ENCODE peak calls at places on chromosomes 3 and 15, in four cellular contexts. B, G, U and J are unnamed samples.

GRCh38 chr3:194134231-194134756 is 1.7 kb upstream of the HES1 start:
- DNase-seq in B (peak), G (no peak), U (no peak), J (no peak)

GRCh38 chr3:13483988-13484695 is 4.0 kb downstream of the HDAC11 start:
- DNase-seq in B (no peak), G (no peak), U (no peak), J (no peak)

GRCh38 chr3:130759692-130760338 is 13.2 kb upstream of the PIK3R4 start:
- DNase-seq in B (peak), G (peak), U (no peak), J (peak)

GRCh38 chr3:43693594-43693993 is 2.9 kb downstream of the ABHD5 start:
- DNase-seq in B (peak), G (no peak), U (no peak), J (no peak)

GRCh38 chr3:52895416-52895815 is 1.9 kb downstream of the STIMATE start:
- DNase-seq in B (no peak), G (no peak), U (no peak), J (no peak)

GRCh38 chr3:37668831-37669610 is 192.7 kb upstream of the CTDSPL start:
- DNase-seq in B (no peak), G (no peak), U (no peak), J (no peak)

GRCh38 chr15:73715417-73715816 is 31.2 kb downstream of the CD276 start:
- DNase-seq in B (no peak), G (no peak), U (no peak), J (no peak)

GRCh38 chr3:14573706-14574105 is 33.6 kb upstream of the GRIP2 start:
- DNase-seq in B (no peak), G (no peak), U (no peak), J (no peak)

GRCh38 chr3:53160660-53161344 is at the start of gene PRKCD:
- DNase-seq in B (peak), G (peak), U (peak), J (no peak)

GRCh38 chr3:74538669-74539068 is 75.8 kb downstream of the CNTN3 start:
- DNase-seq in B (no peak), G (no peak), U (no peak), J (no peak)

GRCh38 chr3:115272036-115272824 is 125.1 kb upstream of the ZBTB20 start:
- DNase-seq in B (peak), G (peak), U (no peak), J (peak)

GRCh38 chr15:29124581-29125381 is 144.8 kb downstream of the NSMCE3 start:
- DNase-seq in B (no peak), G (no peak), U (no peak), J (no peak)

GRCh38 chr3:184561329-184562145 is at the start of gene EPHB3:
- DNase-seq in B (peak), G (peak), U (peak), J (peak)

GRCh38 chr3:184562875-184563568 is 1.4 kb downstream of the EPHB3 start:
- DNase-seq in B (no peak), G (no peak), U (peak), J (no peak)

GRCh38 chr3:184563569-184563925 is 2.0 kb downstream of the EPHB3 start:
- DNase-seq in B (no peak), G (no peak), U (no peak), J (no peak)

GRCh38 chr3:184560992-184561328 is 625 bp upstream of the EPHB3 start:
- DNase-seq in B (no peak), G (peak), U (no peak), J (no peak)

GRCh38 chr3:184562146-184562861 is 719 bp downstream of the EPHB3 start:
- DNase-seq in B (no peak), G (no peak), U (no peak), J (no peak)
- H3K4me3 ChIP-seq in B (peak), G (peak), U (peak), J (peak)

GRCh38 chr15:62709261-62709660 is 333.3 kb upstream of the TPM1 start:
- DNase-seq in B (no peak), G (no peak), U (no peak), J (no peak)

GRCh38 chr15:62711691-62712454 is 330.7 kb upstream of the TPM1 start:
- DNase-seq in B (peak), G (no peak), U (no peak), J (no peak)

GRCh38 chr15:62708470-62708869 is 334.1 kb upstream of the TPM1 start:
- DNase-seq in B (no peak), G (no peak), U (no peak), J (no peak)

DNA sequence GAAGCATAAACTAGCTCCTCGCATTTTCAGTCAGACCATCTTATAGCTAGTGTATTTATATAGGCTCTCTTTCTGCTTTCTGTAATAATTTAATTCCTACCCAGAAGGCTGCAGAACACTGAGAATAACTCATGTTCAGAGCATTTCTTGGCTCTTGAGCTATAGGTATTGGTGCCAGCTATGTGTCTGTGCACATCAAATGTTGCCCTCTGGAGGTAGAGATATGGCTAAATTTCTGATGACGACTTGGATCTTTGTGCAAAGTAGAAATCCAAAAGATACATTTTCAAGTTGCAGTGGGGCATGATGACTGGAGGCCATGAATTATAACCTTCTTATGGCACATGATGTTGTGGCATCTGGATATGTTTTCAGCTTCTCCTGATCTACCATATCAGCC is 336.2 kb upstream of the TPM1 start:
- DNase-seq in B (peak), G (no peak), U (no peak), J (no peak)
- TF ChIP-seq CTCF in B (no peak), G (no peak), U (peak), J (no peak)

GRCh38 chr15:75606026-75606425 is 19.5 kb downstream of the SNUPN start:
- DNase-seq in B (no peak), G (no peak), U (no peak), J (no peak)

DNA sequence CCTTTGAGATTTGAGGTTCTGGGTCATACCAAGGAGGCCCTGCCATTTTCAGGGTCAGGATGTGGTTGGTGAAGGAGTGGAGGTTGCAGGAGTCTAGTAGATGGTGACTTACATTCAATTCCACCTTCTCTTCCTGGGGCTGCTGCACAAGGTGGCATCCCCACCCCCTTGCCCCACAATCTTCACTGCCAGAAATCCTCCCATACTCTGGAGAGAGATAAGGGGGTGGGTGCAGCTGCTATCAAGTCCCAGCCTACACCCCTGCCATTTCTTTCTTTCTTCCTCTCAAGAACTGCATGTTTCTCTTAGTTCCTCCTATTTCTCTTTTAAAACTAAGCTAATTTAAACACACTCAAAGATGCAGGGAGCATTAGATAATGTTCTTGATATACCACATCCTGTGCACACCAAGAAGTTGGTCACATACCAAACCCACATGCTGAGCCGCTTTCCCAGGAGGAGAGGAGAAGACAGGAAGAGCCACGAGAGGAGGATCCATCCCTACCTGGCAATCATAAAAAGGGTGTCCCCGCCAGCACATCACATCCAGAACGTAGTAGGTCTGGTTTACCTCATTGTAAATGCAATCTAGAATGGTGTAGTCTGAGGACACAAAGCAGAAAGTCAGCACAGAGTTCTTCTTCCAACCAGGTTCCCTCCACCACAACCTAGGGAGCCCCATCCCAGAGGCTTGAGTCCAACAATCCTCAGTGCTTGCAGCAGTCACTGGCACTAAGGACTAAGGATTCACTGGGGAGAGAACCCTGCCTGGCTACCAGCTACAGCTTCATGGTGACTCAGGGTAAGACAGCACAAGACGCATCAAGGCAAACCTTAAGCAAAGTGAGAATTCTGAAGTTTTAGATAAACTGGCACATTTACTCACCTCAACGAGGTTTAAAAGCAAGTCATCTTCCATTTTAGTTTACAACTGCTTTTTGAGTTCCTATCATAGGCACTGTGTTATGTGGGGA is 18.5 kb downstream of the SNUPN start:
- DNase-seq in B (peak), G (no peak), U (peak), J (no peak)
- H3K4me3 ChIP-seq in B (no peak), G (no peak), U (no peak), J (no peak)

DNA sequence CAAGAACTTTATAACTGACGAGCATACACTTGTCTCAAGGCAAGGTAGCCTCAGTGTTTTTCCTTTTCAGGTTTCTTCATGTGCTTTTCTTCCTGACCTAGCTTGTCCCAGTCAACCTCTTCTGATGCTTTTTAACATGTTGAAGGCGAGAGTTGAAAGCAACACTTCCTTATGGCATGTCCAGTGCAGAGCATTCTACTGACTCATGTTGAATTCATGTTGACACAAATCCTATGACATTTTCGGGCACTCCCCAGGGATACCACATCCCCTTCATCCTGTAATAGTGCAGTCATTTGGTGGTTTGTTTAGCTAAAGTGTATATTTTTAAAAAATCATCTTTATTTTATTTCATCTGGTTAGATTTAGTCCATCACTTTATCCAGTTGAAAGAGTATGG is 75.9 kb upstream of the CBLB start:
- DNase-seq in B (peak), G (peak), U (no peak), J (no peak)
- TF ChIP-seq CTCF in B (no peak), G (no peak), U (no peak), J (no peak)

DNA sequence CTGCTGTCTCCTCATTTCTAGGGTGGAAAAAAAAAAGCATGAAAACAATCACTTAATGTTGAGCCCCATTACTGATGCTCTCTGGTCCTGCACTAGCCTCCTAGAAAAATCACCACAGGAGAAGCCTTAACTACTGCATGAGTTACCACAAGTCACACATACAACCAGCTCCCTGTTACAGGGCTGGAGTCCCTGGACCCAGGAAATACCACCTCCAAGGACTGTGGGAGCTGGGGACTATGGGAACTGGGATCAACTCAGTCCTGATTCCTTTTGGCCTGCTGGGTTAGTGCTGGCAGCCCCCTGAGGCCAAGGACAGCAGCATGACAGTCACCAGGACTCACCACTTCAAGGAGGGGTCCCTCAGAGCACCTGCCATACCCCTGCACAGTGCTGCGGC is 534 bp downstream of the NR1I2 start:
- DNase-seq in B (no peak), G (no peak), U (no peak), J (no peak)
- H3K4me3 ChIP-seq in B (no peak), G (no peak), U (no peak), J (no peak)

GRCh38 chr3:169764164-169764452 is 752 bp downstream of the TERC start:
- DNase-seq in B (peak), G (no peak), U (peak), J (no peak)

GRCh38 chr3:169760479-169760878 is 4.4 kb downstream of the TERC start:
- DNase-seq in B (peak), G (no peak), U (no peak), J (peak)

GRCh38 chr3:169769287-169770181 is at the start of gene ACTRT3:
- DNase-seq in B (peak), G (no peak), U (peak), J (peak)

GRCh38 chr3:169765281-169765624 is 393 bp upstream of the TERC start:
- DNase-seq in B (no peak), G (no peak), U (no peak), J (no peak)

GRCh38 chr3:169764453-169765280 is at the start of gene TERC:
- DNase-seq in B (peak), G (peak), U (peak), J (peak)
- TF ChIP-seq CTCF in B (no peak), G (no peak), U (peak), J (no peak)